ENCODE peak calls at places on chromosomes 12 and 14, in eight cellular contexts. Z is Panc1, T is HepG2, P is K562, W is HCT116, F is GM12878, N is GM23338, E is upper lobe of left lung. U is an unnamed sample.

GRCh38 chr14:52023518-52023917 is 34.2 kb downstream of the RTRAF start:
- ATAC-seq in N (no peak), W (no peak), P (no peak), Z (no peak), T (no peak), F (no peak), E (peak), U (peak)

GRCh38 chr14:101721111-101721510 is 40.4 kb upstream of the PPP2R5C start:
- ATAC-seq in N (no peak), F (no peak), P (no peak), Z (no peak), W (no peak), E (no peak), T (no peak), U (no peak)

GRCh38 chr12:60693019-60693626 is 1097.3 kb downstream of the SLC16A7 start:
- ATAC-seq in E (no peak), T (no peak), N (no peak), Z (no peak), F (no peak), P (no peak), W (no peak), U (no peak)

GRCh38 chr12:102343361-102344121 is 136.8 kb downstream of the IGF1 start:
- ATAC-seq in Z (no peak), W (no peak), F (no peak), E (no peak), T (peak), P (peak), N (no peak), U (no peak)

GRCh38 chr14:100673085-100673806 is 53.4 kb upstream of the DLK1 start:
- ATAC-seq in N (peak), F (no peak), P (peak), T (peak), W (no peak), Z (no peak), E (no peak), U (no peak)

GRCh38 chr12:47942327-47943230 is 20.8 kb upstream of the TMEM106C start:
- ATAC-seq in Z (peak), N (peak), P (peak), F (peak), E (peak), W (peak), T (peak), U (peak)

GRCh38 chr12:40560848-40561247 is 131.4 kb upstream of the CNTN1 start:
- ATAC-seq in W (no peak), F (peak), N (no peak), P (no peak), Z (no peak), E (no peak), T (no peak), U (no peak)

GRCh38 chr14:71355324-71356201 is 448.3 kb downstream of the PCNX1 start:
- ATAC-seq in N (peak), W (no peak), P (peak), E (peak), T (no peak), Z (no peak), F (peak), U (peak)

GRCh38 chr12:104823985-104824441 is 134.1 kb downstream of the SLC41A2 start:
- ATAC-seq in F (no peak), E (peak), P (peak), N (no peak), Z (no peak), W (peak), T (no peak), U (no peak)

GRCh38 chr14:35159742-35160409 is 37.5 kb downstream of the PRORP start:
- ATAC-seq in T (peak), F (peak), N (no peak), E (no peak), Z (peak), W (peak), P (peak), U (no peak)

GRCh38 chr12:48952691-48953090 is 4.6 kb downstream of the ARF3 start:
- ATAC-seq in E (no peak), T (no peak), P (no peak), W (no peak), N (no peak), Z (no peak), F (no peak), U (no peak)

GRCh38 chr12:122082621-122083356 is 4.2 kb downstream of the MLXIP start:
- ATAC-seq in W (no peak), Z (no peak), N (no peak), T (no peak), E (no peak), P (no peak), F (peak), U (no peak)

GRCh38 chr12:21942377-21942703 is 1.1 kb upstream of the ABCC9 start:
- ATAC-seq in P (no peak), W (no peak), T (peak), E (peak), N (peak), F (no peak), Z (no peak), U (no peak)

GRCh38 chr12:102903318-102904007 is 13.6 kb downstream of the PAH start:
- ATAC-seq in W (no peak), T (peak), P (no peak), Z (no peak), E (no peak), N (no peak), F (peak), U (no peak)

GRCh38 chr12:32605326-32606095 is 73.6 kb upstream of the DNM1L start:
- ATAC-seq in F (no peak), W (no peak), N (no peak), P (no peak), T (no peak), Z (no peak), E (no peak), U (no peak)

GRCh38 chr12:93723568-93723930 is 46.4 kb downstream of the CRADD start:
- ATAC-seq in P (no peak), T (peak), W (no peak), E (no peak), N (no peak), Z (no peak), F (no peak), U (no peak)

GRCh38 chr12:76929499-76929898 is 50.7 kb upstream of the CSRP2 start:
- ATAC-seq in N (peak), E (no peak), W (no peak), F (no peak), Z (no peak), P (no peak), T (no peak), U (no peak)

GRCh38 chr12:69047990-69048389 is 115.0 kb upstream of the CPM start:
- ATAC-seq in E (no peak), Z (no peak), P (no peak), N (no peak), T (no peak), W (no peak), F (no peak), U (no peak)

GRCh38 chr14:54593860-54594259 is 26.9 kb downstream of the SAMD4A start:
- ATAC-seq in E (no peak), T (no peak), F (no peak), W (no peak), N (no peak), Z (no peak), P (no peak), U (no peak)

GRCh38 chr14:25537846-25538455 is 488.0 kb upstream of the STXBP6 start:
- ATAC-seq in N (peak), T (peak), F (peak), E (no peak), Z (no peak), W (no peak), P (no peak), U (no peak)

GRCh38 chr12:117124421-117125274 is 25.4 kb upstream of the TESC start:
- ATAC-seq in W (no peak), T (peak), E (no peak), P (no peak), N (no peak), Z (no peak), F (no peak), U (no peak)

GRCh38 chr14:84209021-84209420 is 1320.9 kb upstream of the FLRT2 start:
- ATAC-seq in T (no peak), F (no peak), W (no peak), Z (no peak), P (no peak), N (no peak), E (no peak), U (no peak)

GRCh38 chr12:21369141-21369980 is 3.3 kb upstream of the IAPP start:
- ATAC-seq in W (no peak), N (no peak), P (no peak), Z (no peak), T (no peak), E (no peak), F (no peak), U (no peak)

GRCh38 chr14:70188608-70189540 is at the start of gene SLC8A3:
- ATAC-seq in Z (no peak), N (peak), T (peak), E (peak), F (peak), P (no peak), W (no peak), U (no peak)

GRCh38 chr14:89422952-89423345 is 5.9 kb upstream of the FOXN3 start:
- ATAC-seq in P (no peak), E (no peak), N (no peak), F (no peak), W (no peak), Z (no peak), T (no peak), U (no peak)

GRCh38 chr12:18798445-18799139 is 60.7 kb downstream of the CAPZA3 start:
- ATAC-seq in E (peak), W (no peak), N (no peak), Z (no peak), F (no peak), P (no peak), T (peak), U (peak)

GRCh38 chr12:99043319-99043914 is 398.3 kb downstream of the APAF1 start:
- ATAC-seq in Z (no peak), W (peak), T (peak), N (peak), F (peak), E (peak), P (peak), U (no peak)

GRCh38 chr14:56119221-56119967 is 1.2 kb downstream of the PELI2 start:
- ATAC-seq in F (peak), T (peak), W (no peak), P (peak), N (peak), E (peak), Z (peak), U (peak)

GRCh38 chr12:115960-116915 is 49.7 kb downstream of the IQSEC3 start:
- ATAC-seq in P (no peak), E (no peak), Z (no peak), N (peak), F (no peak), W (no peak), T (no peak), U (no peak)

GRCh38 chr12:105319691-105320209 is 10.7 kb upstream of the C12orf75 start:
- ATAC-seq in Z (peak), F (peak), N (peak), W (peak), T (peak), P (peak), E (no peak), U (no peak)

GRCh38 chr14:89445252-89445973 is 28.4 kb upstream of the FOXN3 start:
- ATAC-seq in F (peak), N (no peak), P (no peak), W (no peak), Z (no peak), T (no peak), E (peak), U (no peak)

GRCh38 chr12:75759842-75760260 is 248.4 kb upstream of the KRR1 start:
- ATAC-seq in P (no peak), T (no peak), N (no peak), W (peak), Z (peak), E (no peak), F (peak), U (no peak)

GRCh38 chr14:92914087-92914656 is 8.8 kb upstream of the CHGA start:
- ATAC-seq in P (peak), Z (no peak), W (no peak), F (peak), E (no peak), T (peak), N (peak), U (no peak)

GRCh38 chr14:40574780-40575179 is 1031.9 kb upstream of the LRFN5 start:
- ATAC-seq in Z (no peak), E (no peak), F (no peak), N (no peak), T (no peak), W (no peak), P (no peak), U (no peak)
- TF ChIP-seq POLR2AphosphoS5 in Z (no peak), E (no peak), F (no peak), N (no peak), T (no peak), W (no peak), P (no peak), U (no peak)

DNA sequence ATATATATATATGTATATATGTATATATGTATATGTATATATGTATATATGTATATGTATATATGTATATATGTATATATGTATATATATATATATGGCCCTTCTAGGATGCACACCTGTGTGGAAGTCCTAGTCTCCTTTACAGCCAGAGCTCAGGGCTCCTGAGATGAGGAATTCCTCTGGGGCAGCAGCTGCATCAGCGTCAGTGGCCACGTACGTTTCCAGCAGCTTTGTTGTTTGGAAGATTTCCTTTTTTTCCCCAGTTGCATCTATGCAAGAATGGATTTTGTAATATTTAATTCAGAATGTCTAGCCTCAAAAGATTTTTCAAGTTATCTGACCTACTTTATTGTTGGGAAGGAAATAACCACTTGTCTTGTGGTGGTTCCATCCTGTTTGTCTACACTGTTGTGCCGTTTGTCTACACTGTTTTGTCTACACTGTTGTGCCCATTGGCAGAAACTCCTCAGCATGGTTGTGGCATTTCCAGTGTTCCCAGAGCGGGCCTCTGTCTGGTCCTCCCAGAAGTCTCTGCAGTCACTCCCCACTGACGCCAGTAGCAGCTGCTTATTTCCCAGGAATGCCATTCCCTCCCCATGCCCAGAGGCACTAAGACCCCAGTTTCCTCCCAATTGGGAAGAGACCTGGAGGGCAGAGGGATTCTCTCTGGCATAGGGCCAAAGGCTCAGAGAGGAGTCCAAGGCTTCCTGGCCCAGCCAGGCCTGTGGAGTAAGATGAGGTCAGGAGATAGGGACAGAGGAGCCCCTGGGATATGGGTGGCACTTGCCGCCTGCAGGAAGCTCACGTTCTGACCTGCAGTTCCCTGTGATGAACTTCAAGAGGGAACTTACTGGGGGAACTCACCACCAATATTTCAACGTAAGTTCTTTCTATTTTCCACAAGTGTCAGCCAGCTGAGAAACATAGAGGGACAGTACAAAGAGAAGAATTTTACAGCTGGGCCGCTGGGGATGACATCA is 68.9 kb downstream of the TNFAIP2 start:
- ATAC-seq in P (no peak), Z (no peak), F (no peak), W (no peak), T (peak), E (peak), N (no peak), U (peak)
- TF ChIP-seq POLR2AphosphoS5 in P (no peak), Z (no peak), F (no peak), W (no peak), T (no peak), E (no peak), N (no peak), U (no peak)

GRCh38 chr12:78430501-78430900 is 434.1 kb upstream of the SYT1 start:
- ATAC-seq in W (no peak), F (no peak), N (no peak), P (no peak), E (no peak), T (no peak), Z (no peak), U (no peak)
- TF ChIP-seq POLR2AphosphoS5 in W (no peak), F (no peak), N (no peak), P (no peak), E (no peak), T (no peak), Z (no peak), U (no peak)

GRCh38 chr12:131005161-131006035 is 51.7 kb downstream of the ADGRD1 start:
- ATAC-seq in F (peak), Z (peak), P (no peak), N (no peak), E (no peak), W (peak), T (no peak), U (no peak)

GRCh38 chr12:131008461-131009270 is 55.0 kb downstream of the ADGRD1 start:
- ATAC-seq in W (no peak), F (no peak), N (no peak), P (no peak), E (no peak), Z (no peak), T (no peak), U (no peak)

GRCh38 chr12:131007794-131008460 is 54.2 kb downstream of the ADGRD1 start:
- ATAC-seq in N (no peak), P (no peak), W (no peak), Z (no peak), E (no peak), T (no peak), F (no peak), U (no peak)

GRCh38 chr12:131006036-131006735 is 52.5 kb downstream of the ADGRD1 start:
- ATAC-seq in W (no peak), Z (no peak), E (no peak), F (no peak), N (no peak), T (no peak), P (no peak), U (no peak)

DNA sequence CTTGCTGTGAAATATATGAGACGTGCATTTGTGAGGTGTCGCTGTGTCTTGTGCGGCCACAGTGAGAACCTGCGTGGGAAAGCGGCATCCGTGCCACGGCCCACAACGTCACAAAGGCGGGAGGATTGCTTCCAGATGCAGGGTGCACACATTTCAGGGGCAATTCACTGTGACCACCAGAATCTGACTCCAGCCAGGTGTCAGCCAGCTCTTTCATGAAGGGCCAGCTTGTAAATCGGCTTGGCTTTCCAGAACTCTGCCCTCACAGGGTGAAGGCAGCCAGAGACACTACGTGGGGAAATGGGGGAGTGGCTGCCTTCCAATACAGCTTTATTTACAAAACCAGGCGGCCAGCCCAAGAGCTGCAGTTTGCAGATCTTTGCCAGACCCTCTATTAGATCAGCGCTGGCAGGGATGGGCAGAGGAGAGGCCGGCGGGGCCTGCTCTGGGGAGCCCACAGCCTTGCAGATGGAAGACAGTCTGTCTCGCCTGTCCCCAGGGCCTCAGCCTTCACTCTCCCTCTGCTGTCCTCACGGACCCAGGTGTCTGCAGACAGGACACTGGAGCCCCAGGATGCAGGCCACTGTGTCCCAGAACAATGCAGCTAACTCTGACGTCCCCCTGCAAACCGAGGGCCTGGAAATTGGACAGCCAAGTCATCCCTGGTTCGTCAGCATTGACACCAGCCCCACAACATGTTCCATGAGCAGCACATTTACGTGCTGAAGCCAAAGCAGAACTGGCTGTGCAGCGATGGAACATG is 53.5 kb downstream of the ADGRD1 start:
- ATAC-seq in E (peak), F (no peak), T (peak), Z (no peak), N (no peak), W (no peak), P (no peak), U (peak)
- TF ChIP-seq POLR2AphosphoS5 in E (no peak), F (no peak), T (no peak), Z (no peak), N (no peak), W (no peak), P (no peak), U (peak)

GRCh38 chr12:52181757-52182156 is 10.1 kb downstream of the KRT80 start:
- ATAC-seq in Z (peak), P (no peak), T (no peak), W (peak), E (peak), F (no peak), N (peak), U (no peak)
- TF ChIP-seq POLR2AphosphoS5 in Z (no peak), P (no peak), T (no peak), W (no peak), E (no peak), F (no peak), N (no peak), U (no peak)

GRCh38 chr12:27179399-27180214 is 64.5 kb upstream of the STK38L start:
- ATAC-seq in N (no peak), W (peak), Z (no peak), F (peak), P (no peak), E (peak), T (no peak), U (peak)
- TF ChIP-seq POLR2AphosphoS5 in N (no peak), W (no peak), Z (no peak), F (no peak), P (no peak), E (no peak), T (no peak), U (peak)

U was measured in gastroesophageal sphincter.